ENCODE peak calls at places on chromosomes 6 and 20, in four cellular contexts. One of them, this sample, is unnamed.

GRCh38 chr6:159533016-159533415 is 160.0 kb downstream of the SOD2 start:
- DNase-seq in tibial nerve: no peak
- DNase-seq in heart left ventricle: no peak
- DNase-seq in erythroblast: no peak
- DNase-seq in this sample: no peak

GRCh38 chr20:54622338-54623280 is 147.2 kb downstream of the DOK5 start:
- DNase-seq in tibial nerve: no peak
- DNase-seq in heart left ventricle: peak
- DNase-seq in erythroblast: no peak
- DNase-seq in this sample: no peak

GRCh38 chr20:47204746-47205122 is 151.8 kb downstream of the ZMYND8 start:
- DNase-seq in tibial nerve: no peak
- DNase-seq in heart left ventricle: no peak
- DNase-seq in erythroblast: no peak
- DNase-seq in this sample: no peak

GRCh38 chr6:91476000-91476399 is 889.1 kb upstream of the MAP3K7 start:
- DNase-seq in tibial nerve: no peak
- DNase-seq in heart left ventricle: no peak
- DNase-seq in erythroblast: peak
- DNase-seq in this sample: no peak

GRCh38 chr6:73712536-73712935 is 16.5 kb downstream of the CD109 start:
- DNase-seq in tibial nerve: no peak
- DNase-seq in heart left ventricle: no peak
- DNase-seq in erythroblast: no peak
- DNase-seq in this sample: no peak

GRCh38 chr6:16883414-16883813 is 122.2 kb upstream of the ATXN1 start:
- DNase-seq in tibial nerve: no peak
- DNase-seq in heart left ventricle: no peak
- DNase-seq in erythroblast: no peak
- DNase-seq in this sample: no peak

GRCh38 chr6:114085206-114085605 is 114.3 kb upstream of the HDAC2 start:
- DNase-seq in tibial nerve: no peak
- DNase-seq in heart left ventricle: no peak
- DNase-seq in erythroblast: no peak
- DNase-seq in this sample: no peak

GRCh38 chr6:133183691-133184090 is 57.5 kb upstream of the EYA4 start:
- DNase-seq in tibial nerve: no peak
- DNase-seq in heart left ventricle: no peak
- DNase-seq in erythroblast: no peak
- DNase-seq in this sample: no peak

GRCh38 chr20:58518896-58519593 is 3.8 kb upstream of the APCDD1L start:
- DNase-seq in tibial nerve: no peak
- DNase-seq in heart left ventricle: no peak
- DNase-seq in erythroblast: no peak
- DNase-seq in this sample: no peak

GRCh38 chr6:126056355-126057004 is 70.1 kb downstream of the TRMT11 start:
- DNase-seq in tibial nerve: no peak
- DNase-seq in heart left ventricle: no peak
- DNase-seq in erythroblast: peak
- DNase-seq in this sample: no peak

GRCh38 chr6:25085761-25086160 is 150.0 kb upstream of the RIPOR2 start:
- DNase-seq in tibial nerve: no peak
- DNase-seq in heart left ventricle: no peak
- DNase-seq in erythroblast: peak
- DNase-seq in this sample: no peak

GRCh38 chr6:109031416-109031815 is 63.2 kb downstream of the SESN1 start:
- DNase-seq in tibial nerve: no peak
- DNase-seq in heart left ventricle: no peak
- DNase-seq in erythroblast: no peak
- DNase-seq in this sample: no peak

GRCh38 chr20:2755451-2756055 is 44.9 kb downstream of the CPXM1 start:
- DNase-seq in tibial nerve: no peak
- DNase-seq in heart left ventricle: no peak
- DNase-seq in erythroblast: no peak
- DNase-seq in this sample: no peak

GRCh38 chr20:4835244-4836177 is 113.8 kb downstream of the PRND start:
- DNase-seq in tibial nerve: peak
- DNase-seq in heart left ventricle: peak
- DNase-seq in erythroblast: no peak
- DNase-seq in this sample: peak

DNA sequence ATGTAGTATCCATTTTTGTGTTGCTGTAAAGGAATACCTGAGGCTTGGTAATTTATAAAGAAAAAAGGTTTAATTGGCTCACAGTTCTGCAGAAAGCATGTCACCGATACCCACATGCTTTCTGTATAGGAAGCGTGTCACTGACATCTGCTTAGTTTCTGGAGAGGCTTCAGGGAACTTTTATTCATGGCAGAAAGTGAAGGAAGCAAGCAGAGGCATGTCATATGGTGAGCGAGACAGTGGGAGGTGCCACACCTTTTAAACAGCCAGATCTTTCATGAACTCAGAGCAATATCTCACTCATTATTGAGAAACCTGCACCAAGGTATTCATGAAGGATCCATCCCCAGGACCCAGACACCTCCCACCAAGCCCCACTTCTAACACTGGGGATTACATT is 3.5 kb downstream of the SUMO4 start:
- DNase-seq in tibial nerve: no peak
- DNase-seq in heart left ventricle: no peak
- DNase-seq in erythroblast: no peak
- DNase-seq in this sample: no peak
- TF ChIP-seq POLR2A in tibial nerve: no peak
- TF ChIP-seq POLR2A in heart left ventricle: no peak
- TF ChIP-seq POLR2A in erythroblast: no peak
- TF ChIP-seq POLR2A in this sample: no peak

DNA sequence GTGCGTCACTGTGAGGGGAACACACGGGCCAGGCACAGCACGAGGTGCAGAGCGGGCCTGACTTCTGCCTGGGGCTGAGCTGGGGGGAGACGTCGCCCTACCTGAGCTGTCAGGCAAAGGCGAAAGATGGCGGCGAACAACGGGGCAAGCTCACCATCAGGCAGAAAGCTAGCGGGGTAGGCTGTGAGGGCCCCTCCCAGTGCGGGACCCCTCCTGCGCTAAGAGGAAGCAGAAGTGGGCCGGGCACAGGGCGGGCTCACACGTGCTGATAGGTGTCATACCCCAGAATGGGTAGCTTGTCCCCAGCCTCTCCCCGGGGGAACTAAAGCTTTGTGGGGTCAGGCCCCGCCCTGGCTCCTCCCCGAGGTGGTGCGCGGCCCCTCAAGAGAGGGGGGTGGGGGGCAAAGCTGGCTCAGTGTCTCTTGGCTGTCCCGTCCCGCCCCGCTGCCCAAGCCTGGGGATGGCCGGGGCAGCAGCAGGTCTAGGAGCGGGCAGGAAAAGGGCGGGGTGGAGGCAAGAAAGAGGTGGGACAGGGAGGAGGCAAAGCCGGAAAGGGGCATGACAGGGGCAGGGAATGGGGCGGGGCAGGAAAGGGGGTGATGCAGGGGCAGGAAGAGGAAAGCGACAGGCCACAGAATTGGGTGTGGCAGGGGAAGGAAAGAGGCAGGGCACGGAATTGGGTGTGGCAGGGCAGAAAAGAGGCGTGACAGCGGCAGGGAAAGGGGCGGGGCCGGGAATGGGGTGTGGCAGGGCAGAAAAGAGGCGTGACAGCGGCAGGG is 14.7 kb downstream of the UCKL1 start:
- DNase-seq in tibial nerve: no peak
- DNase-seq in heart left ventricle: peak
- DNase-seq in erythroblast: peak
- DNase-seq in this sample: peak
- TF ChIP-seq POLR2A in tibial nerve: no peak
- TF ChIP-seq POLR2A in heart left ventricle: no peak
- TF ChIP-seq POLR2A in erythroblast: no peak
- TF ChIP-seq POLR2A in this sample: no peak

GRCh38 chr6:96458771-96459170 is 62.8 kb upstream of the UFL1 start:
- DNase-seq in tibial nerve: no peak
- DNase-seq in heart left ventricle: no peak
- DNase-seq in erythroblast: no peak
- DNase-seq in this sample: no peak
- TF ChIP-seq POLR2A in tibial nerve: no peak
- TF ChIP-seq POLR2A in heart left ventricle: no peak
- TF ChIP-seq POLR2A in erythroblast: no peak
- TF ChIP-seq POLR2A in this sample: no peak

GRCh38 chr6:15248451-15249370 is 2.8 kb downstream of the JARID2 start:
- DNase-seq in tibial nerve: peak
- DNase-seq in heart left ventricle: peak
- DNase-seq in erythroblast: peak
- DNase-seq in this sample: peak
- TF ChIP-seq POLR2A in tibial nerve: peak
- TF ChIP-seq POLR2A in heart left ventricle: peak
- TF ChIP-seq POLR2A in erythroblast: peak
- TF ChIP-seq POLR2A in this sample: peak

GRCh38 chr6:43172127-43173007 is 1.3 kb downstream of the SRF start:
- DNase-seq in tibial nerve: peak
- DNase-seq in heart left ventricle: peak
- DNase-seq in erythroblast: peak
- DNase-seq in this sample: peak

GRCh38 chr6:43173496-43174262 is 2.6 kb downstream of the SRF start:
- DNase-seq in tibial nerve: no peak
- DNase-seq in heart left ventricle: no peak
- DNase-seq in erythroblast: peak
- DNase-seq in this sample: no peak

GRCh38 chr6:43175676-43176422 is 4.8 kb downstream of the SRF start:
- DNase-seq in tibial nerve: no peak
- DNase-seq in heart left ventricle: no peak
- DNase-seq in erythroblast: no peak
- DNase-seq in this sample: no peak

GRCh38 chr6:43176423-43176786 is 5.3 kb downstream of the SRF start:
- DNase-seq in tibial nerve: no peak
- DNase-seq in heart left ventricle: no peak
- DNase-seq in erythroblast: no peak
- DNase-seq in this sample: no peak

GRCh38 chr6:43174263-43175112 is 3.4 kb downstream of the SRF start:
- DNase-seq in tibial nerve: peak
- DNase-seq in heart left ventricle: peak
- DNase-seq in erythroblast: peak
- DNase-seq in this sample: peak
- TF ChIP-seq POLR2A in tibial nerve: peak
- TF ChIP-seq POLR2A in heart left ventricle: peak
- TF ChIP-seq POLR2A in erythroblast: peak
- TF ChIP-seq POLR2A in this sample: peak

GRCh38 chr6:35177139-35177538 is 36.0 kb upstream of the TCP11 start:
- DNase-seq in tibial nerve: no peak
- DNase-seq in heart left ventricle: no peak
- DNase-seq in erythroblast: peak
- DNase-seq in this sample: no peak

GRCh38 chr6:35181313-35181932 is 32.3 kb upstream of the SCUBE3 start:
- DNase-seq in tibial nerve: no peak
- DNase-seq in heart left ventricle: no peak
- DNase-seq in erythroblast: no peak
- DNase-seq in this sample: no peak

GRCh38 chr6:35177586-35177985 is 36.2 kb upstream of the SCUBE3 start:
- DNase-seq in tibial nerve: no peak
- DNase-seq in heart left ventricle: no peak
- DNase-seq in erythroblast: no peak
- DNase-seq in this sample: no peak

GRCh38 chr6:35178012-35178411 is 35.7 kb upstream of the SCUBE3 start:
- DNase-seq in tibial nerve: no peak
- DNase-seq in heart left ventricle: no peak
- DNase-seq in erythroblast: no peak
- DNase-seq in this sample: no peak

DNA sequence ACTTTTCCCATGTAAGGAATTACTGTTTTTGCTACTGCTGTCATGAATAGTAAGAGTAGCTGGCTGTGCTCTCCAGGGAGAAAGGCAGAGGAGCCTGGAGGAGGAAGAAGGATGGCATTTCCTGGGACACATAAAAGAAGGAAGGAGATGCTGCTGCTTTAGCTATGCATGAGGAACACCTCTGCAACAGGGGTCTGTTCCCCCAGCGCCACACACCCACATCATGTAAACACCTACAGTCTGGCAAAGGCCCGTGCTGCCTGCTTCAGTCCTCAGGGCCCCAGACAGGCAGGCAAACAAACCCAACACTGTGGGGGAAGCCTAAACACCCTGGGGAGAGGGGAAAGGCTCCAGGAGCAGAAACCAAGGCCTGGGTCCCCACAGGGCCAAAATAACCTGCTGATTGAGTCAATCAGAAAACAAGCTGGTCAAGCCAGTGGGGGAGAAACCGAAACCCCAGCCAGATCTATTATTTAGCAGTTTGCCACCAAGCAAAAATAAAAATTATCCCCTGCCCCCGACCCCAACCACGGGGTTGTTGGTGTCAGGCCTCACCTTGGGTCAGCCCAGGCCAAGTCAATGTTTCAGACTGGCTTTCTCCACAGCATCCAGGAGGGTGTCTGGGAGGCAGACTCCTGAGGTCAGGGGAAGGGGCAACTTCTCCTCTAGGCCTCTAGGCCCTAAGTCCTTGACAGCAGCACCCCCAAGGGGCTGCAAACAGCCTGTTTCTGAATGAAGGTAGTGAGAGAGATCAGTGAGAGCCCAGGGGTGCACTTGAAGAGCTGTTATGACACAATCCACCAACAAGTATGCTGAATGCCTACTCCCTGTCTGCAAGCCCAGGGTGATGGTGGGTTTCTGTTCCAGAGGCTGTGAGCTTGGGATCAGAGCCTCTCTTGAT is 34.6 kb upstream of the SCUBE3 start:
- DNase-seq in tibial nerve: no peak
- DNase-seq in heart left ventricle: no peak
- DNase-seq in erythroblast: no peak
- DNase-seq in this sample: no peak
- TF ChIP-seq POLR2A in tibial nerve: no peak
- TF ChIP-seq POLR2A in heart left ventricle: no peak
- TF ChIP-seq POLR2A in erythroblast: no peak
- TF ChIP-seq POLR2A in this sample: no peak